ENCODE peak calls at places on chromosomes 1 and 21, in five cellular contexts. G is EL; J is activated gamma-delta T cell treated with Interleukin-2 at 50 U/mL for 16 hours; X is stimulated activated CD8-positive, alpha-beta memory T cell treated with anti-CD3 and anti-CD28 coated beads, Interleukin-4, amount 100 ng/mL, for 24 hours; P is kidney epithelial cell. O is an unnamed sample.

GRCh38 chr1:16076871-16077250 is 3.4 kb upstream of the FAM131C start:
- DNase-seq in G (peak), J (no peak), X (no peak), P (peak), O (no peak)

GRCh38 chr1:84892657-84893618 is at the start of gene LPAR3:
- DNase-seq in G (peak), J (peak), X (peak), P (no peak), O (no peak)

GRCh38 chr1:229376521-229376920 is 33.7 kb upstream of the CCSAP start:
- DNase-seq in G (no peak), J (no peak), X (no peak), P (no peak), O (no peak)

GRCh38 chr1:30010506-30011106 is 712.8 kb downstream of the MATN1 start:
- DNase-seq in G (no peak), J (no peak), X (no peak), P (no peak), O (no peak)

GRCh38 chr1:34858901-34859441 is 578 bp downstream of the SMIM12 start:
- DNase-seq in G (peak), J (peak), X (peak), P (no peak), O (peak)

GRCh38 chr21:42161957-42162681 is 56.8 kb upstream of the ABCG1 start:
- DNase-seq in G (no peak), J (no peak), X (no peak), P (no peak), O (peak)

GRCh38 chr21:35371217-35371616 is 322.1 kb upstream of the RUNX1 start:
- DNase-seq in G (no peak), J (no peak), X (no peak), P (no peak), O (no peak)

GRCh38 chr21:25578070-25578961 is 29.0 kb downstream of the MRPL39 start:
- DNase-seq in G (peak), J (no peak), X (peak), P (no peak), O (no peak)

GRCh38 chr1:64917328-64917861 is 49.0 kb downstream of the JAK1 start:
- DNase-seq in G (peak), J (no peak), X (no peak), P (peak), O (no peak)

GRCh38 chr1:202227273-202227672 is 33.7 kb downstream of the LGR6 start:
- DNase-seq in G (no peak), J (no peak), X (no peak), P (no peak), O (no peak)

GRCh38 chr1:165902565-165902964 is 75.2 kb downstream of the UCK2 start:
- DNase-seq in G (no peak), J (no peak), X (no peak), P (no peak), O (no peak)

GRCh38 chr1:204477036-204477740 is 17.4 kb downstream of the PIK3C2B start:
- DNase-seq in G (peak), J (no peak), X (no peak), P (no peak), O (no peak)

GRCh38 chr1:71804140-71804539 is 478.2 kb downstream of the NEGR1 start:
- DNase-seq in G (no peak), J (no peak), X (no peak), P (no peak), O (no peak)

GRCh38 chr1:168613689-168614655 is 37.6 kb downstream of the XCL1 start:
- DNase-seq in G (no peak), J (no peak), X (no peak), P (no peak), O (no peak)

GRCh38 chr1:205933672-205934618 is 9.3 kb downstream of the SLC26A9 start:
- DNase-seq in G (peak), J (no peak), X (no peak), P (peak), O (no peak)

GRCh38 chr1:76023669-76024407 is 50.7 kb upstream of the ST6GALNAC3 start:
- DNase-seq in G (no peak), J (no peak), X (no peak), P (no peak), O (no peak)

GRCh38 chr1:164895026-164895907 is 336.3 kb downstream of the PBX1 start:
- DNase-seq in G (no peak), J (no peak), X (no peak), P (no peak), O (no peak)

GRCh38 chr1:169795687-169796086 is 980 bp upstream of the METTL18 start:
- DNase-seq in G (peak), J (no peak), X (no peak), P (no peak), O (no peak)

O was measured in CD8-positive, alpha-beta T cell.